ENCODE peak calls at places on chromosomes 13 and 19, in eight cellular contexts. K is MM.1S, U is cardiac muscle cell, R is OCI-LY7, Y is tibial nerve, C is upper lobe of right lung, N is IMR-90, W is right lobe of liver. L is an unnamed sample.

GRCh38 chr13:77406644-77407440 is 79.9 kb upstream of the MYCBP2 start:
- DNase-seq in K (no peak), U (no peak), R (no peak), Y (no peak), C (no peak), N (no peak), W (no peak), L (no peak)

GRCh38 chr19:19280561-19280960 is 7.5 kb upstream of the TM6SF2 start:
- DNase-seq in K (no peak), U (no peak), R (no peak), Y (no peak), C (no peak), N (peak; percentile 5), W (no peak), L (peak; percentile 23)

GRCh38 chr13:28493740-28494536 is 990 bp downstream of the FLT1 start:
- DNase-seq in K (no peak), U (peak; percentile 61), R (no peak), Y (no peak), C (peak; percentile 74), N (no peak), W (no peak), L (no peak)

GRCh38 chr13:23445794-23446193 is 12.3 kb upstream of the SACS start:
- DNase-seq in K (no peak), U (no peak), R (no peak), Y (no peak), C (no peak), N (no peak), W (no peak), L (peak; percentile 10)

GRCh38 chr19:3785938-3786824 is at the start of gene MATK:
- DNase-seq in K (no peak), U (no peak), R (no peak), Y (no peak), C (no peak), N (no peak), W (no peak), L (no peak)

GRCh38 chr19:711224-711623 is 2.5 kb downstream of the PALM start:
- DNase-seq in K (no peak), U (no peak), R (no peak), Y (no peak), C (no peak), N (no peak), W (no peak), L (no peak)

GRCh38 chr19:5507056-5507624 is 51.9 kb downstream of the ZNRF4 start:
- DNase-seq in K (no peak), U (no peak), R (no peak), Y (no peak), C (no peak), N (no peak), W (no peak), L (no peak)

GRCh38 chr19:38429055-38429810 is 3.2 kb upstream of the RASGRP4 start:
- DNase-seq in K (no peak), U (no peak), R (no peak), Y (no peak), C (no peak), N (no peak), W (no peak), L (no peak)

GRCh38 chr19:40119380-40119779 is 28.6 kb upstream of the ZNF780A start:
- DNase-seq in K (no peak), U (no peak), R (no peak), Y (no peak), C (no peak), N (no peak), W (no peak), L (no peak)

GRCh38 chr13:64755961-64756360 is 2474.2 kb downstream of the PCDH9 start:
- DNase-seq in K (no peak), U (no peak), R (no peak), Y (no peak), C (no peak), N (no peak), W (no peak), L (peak; percentile 94)

GRCh38 chr19:17061205-17061604 is 14.0 kb downstream of the HAUS8 start:
- DNase-seq in K (no peak), U (no peak), R (no peak), Y (no peak), C (no peak), N (no peak), W (no peak), L (no peak)

GRCh38 chr13:42807236-42807635 is 25.9 kb downstream of the FAM216B start:
- DNase-seq in K (no peak), U (no peak), R (no peak), Y (no peak), C (no peak), N (peak; percentile 20), W (no peak), L (no peak)

GRCh38 chr19:53554804-53555203 is 16.9 kb downstream of the ZNF331 start:
- DNase-seq in K (no peak), U (no peak), R (no peak), Y (no peak), C (no peak), N (no peak), W (no peak), L (no peak)

GRCh38 chr19:5957132-5957531 is 20.8 kb downstream of the RANBP3 start:
- DNase-seq in K (no peak), U (no peak), R (no peak), Y (no peak), C (no peak), N (peak; percentile 62), W (no peak), L (no peak)

GRCh38 chr19:18481505-18482222 is 40.2 kb downstream of the ELL start:
- DNase-seq in K (no peak), U (no peak), R (no peak), Y (no peak), C (no peak), N (no peak), W (no peak), L (no peak)

GRCh38 chr13:32255744-32256120 is 59.4 kb downstream of the ZAR1L start:
- DNase-seq in K (no peak), U (no peak), R (no peak), Y (no peak), C (no peak), N (peak; percentile 76), W (no peak), L (no peak)

DNA sequence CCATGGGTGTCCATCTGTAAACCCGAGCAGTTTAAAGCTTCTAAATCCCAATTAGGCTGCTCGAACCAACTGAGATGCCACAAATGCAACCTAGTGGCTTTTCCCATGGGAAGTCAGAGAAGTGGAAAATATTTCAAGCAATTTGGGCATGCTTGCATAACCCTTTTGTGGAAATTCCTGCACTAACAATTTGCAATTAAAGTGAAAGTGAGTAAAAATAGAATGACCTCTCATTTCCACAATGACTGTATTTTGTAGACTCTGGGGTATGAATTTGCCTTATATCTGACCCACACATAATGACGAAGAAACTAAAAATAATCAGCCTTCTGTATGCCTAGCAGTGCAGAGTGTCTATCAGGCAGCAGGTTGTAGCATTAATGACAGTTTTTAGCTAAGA is 91.8 kb upstream of the TSC22D1 start:
- DNase-seq in K (no peak), U (no peak), R (no peak), Y (no peak), C (no peak), N (peak; percentile 53), W (no peak), L (peak; percentile 79)
- H3K4me3 ChIP-seq in K (no peak overlapping the region), U (no peak overlapping the region), R (no peak overlapping the region), Y (no peak overlapping the region), C (no peak overlapping the region), N (no peak overlapping the region), W (no peak overlapping the region), L (peak overlapping the region; percentile 13)

GRCh38 chr13:49494645-49495044 is 1.1 kb upstream of the PHF11 start:
- DNase-seq in K (peak; percentile 13), U (no peak), R (peak; percentile 14), Y (no peak), C (no peak), N (no peak), W (no peak), L (no peak)
- H3K4me3 ChIP-seq in K (peak overlapping the region; percentile 49), U (no peak overlapping the region), R (peak overlapping the region; percentile 76), Y (peak overlapping the region; percentile 76), C (peak overlapping the region; percentile 58), N (no peak overlapping the region), W (peak overlapping the region; percentile 62), L (peak overlapping the region; percentile 50)

DNA sequence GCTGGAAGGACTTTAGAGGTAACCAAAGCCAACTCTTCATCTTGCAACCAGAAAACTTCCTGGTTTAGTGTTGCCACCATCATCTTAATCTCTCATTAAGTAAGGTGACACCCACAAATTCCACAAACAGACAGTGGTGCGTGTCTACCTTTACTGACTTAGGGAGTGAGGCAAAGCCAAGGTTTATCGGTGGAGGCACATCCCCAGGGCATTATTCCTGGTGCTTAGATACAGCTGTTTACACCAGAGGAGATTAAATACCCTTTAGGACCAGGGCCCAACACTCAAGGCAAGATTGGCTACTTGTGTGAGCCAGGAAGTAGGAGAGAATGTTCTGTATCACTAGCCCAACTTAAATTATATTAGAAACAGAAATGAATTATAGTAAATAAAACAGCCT is 9.5 kb downstream of the STOML3 start:
- DNase-seq in K (no peak), U (no peak), R (no peak), Y (no peak), C (no peak), N (no peak), W (no peak), L (no peak)
- H3K4me3 ChIP-seq in K (no peak overlapping the region), U (no peak overlapping the region), R (no peak overlapping the region), Y (no peak overlapping the region), C (no peak overlapping the region), N (no peak overlapping the region), W (no peak overlapping the region), L (no peak overlapping the region)

GRCh38 chr13:112724788-112725345 is 35.0 kb downstream of the ATP11A start:
- DNase-seq in K (no peak), U (no peak), R (no peak), Y (no peak), C (peak; percentile 59), N (no peak), W (no peak), L (no peak)

GRCh38 chr13:112723771-112724170 is 33.9 kb downstream of the ATP11A start:
- DNase-seq in K (no peak), U (no peak), R (no peak), Y (no peak), C (peak; percentile 61), N (no peak), W (no peak), L (no peak)

GRCh38 chr13:112727581-112727980 is 37.7 kb downstream of the ATP11A start:
- DNase-seq in K (no peak), U (no peak), R (no peak), Y (no peak), C (peak; percentile 57), N (no peak), W (no peak), L (no peak)

GRCh38 chr13:112726018-112726767 is 36.4 kb downstream of the ATP11A start:
- DNase-seq in K (no peak), U (no peak), R (no peak), Y (no peak), C (peak; percentile 58), N (no peak), W (no peak), L (no peak)

DNA sequence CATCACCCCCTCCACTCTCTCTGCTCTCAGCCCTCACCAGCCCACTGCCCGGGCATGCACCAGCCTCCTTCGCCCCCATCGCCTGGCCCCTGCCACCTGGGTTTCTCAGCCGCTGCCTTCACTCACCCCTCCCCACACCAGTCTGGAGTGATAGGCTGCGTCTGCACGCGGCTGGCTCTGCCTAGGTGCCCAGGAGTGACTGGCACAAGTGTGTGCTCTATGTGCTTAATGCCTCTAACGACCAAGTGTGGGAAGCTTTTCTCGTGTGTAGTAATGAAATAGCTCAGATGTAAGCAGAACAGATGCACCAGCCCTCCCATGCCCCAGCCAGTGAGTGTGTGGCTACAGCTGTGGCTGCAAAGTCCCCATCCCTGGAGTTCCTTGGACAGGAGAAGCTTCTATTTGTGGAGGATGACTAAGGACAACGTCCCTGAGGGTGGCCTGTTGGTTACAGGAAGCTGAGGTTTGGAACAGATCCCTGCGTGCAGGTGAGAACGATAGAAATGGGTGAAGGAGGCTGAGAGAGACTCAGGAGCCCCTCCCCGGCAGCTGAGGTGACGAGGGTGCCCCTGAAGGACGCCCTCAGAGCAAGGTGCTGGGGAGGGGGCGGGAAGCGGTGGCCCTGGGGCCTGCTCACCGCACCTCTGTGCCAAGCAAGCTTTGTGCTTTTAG is 35.6 kb downstream of the ATP11A start:
- DNase-seq in K (no peak), U (no peak), R (no peak), Y (no peak), C (peak; percentile 66), N (peak; percentile 62), W (no peak), L (no peak)
- H3K4me3 ChIP-seq in K (no peak overlapping the region), U (no peak overlapping the region), R (no peak overlapping the region), Y (no peak overlapping the region), C (no peak overlapping the region), N (no peak overlapping the region), W (no peak overlapping the region), L (no peak overlapping the region)

L was measured in fibroblast of the aortic adventitia.